ENCODE peak calls at places on chromosomes 13 and 19, in four cellular contexts. One of them, this sample, is unnamed.

GRCh38 chr13:84651288-84651687 is 769.0 kb upstream of the SLITRK1 start:
- DNase-seq in tibial nerve: no peak
- DNase-seq in iPS DF 6.9: no peak
- DNase-seq in heart right ventricle: peak; percentile 24
- DNase-seq in this sample: peak; percentile 19

GRCh38 chr19:38846097-38846496 is 3.7 kb downstream of the HNRNPL start:
- DNase-seq in tibial nerve: no peak
- DNase-seq in iPS DF 6.9: no peak
- DNase-seq in heart right ventricle: no peak
- DNase-seq in this sample: no peak

GRCh38 chr13:32432856-32433255 is 4.9 kb upstream of the N4BP2L1 start:
- DNase-seq in tibial nerve: no peak
- DNase-seq in iPS DF 6.9: no peak
- DNase-seq in heart right ventricle: no peak
- DNase-seq in this sample: no peak

GRCh38 chr19:34082289-34083077 is 89.8 kb upstream of the LSM14A start:
- DNase-seq in tibial nerve: no peak
- DNase-seq in iPS DF 6.9: no peak
- DNase-seq in heart right ventricle: no peak
- DNase-seq in this sample: no peak

GRCh38 chr13:75329723-75330122 is 152.2 kb downstream of the TBC1D4 start:
- DNase-seq in tibial nerve: no peak
- DNase-seq in iPS DF 6.9: no peak
- DNase-seq in heart right ventricle: no peak
- DNase-seq in this sample: no peak

GRCh38 chr13:95420501-95420900 is 119.2 kb upstream of the ABCC4 start:
- DNase-seq in tibial nerve: no peak
- DNase-seq in iPS DF 6.9: no peak
- DNase-seq in heart right ventricle: no peak
- DNase-seq in this sample: no peak

GRCh38 chr19:47267350-47267759 is 7.3 kb upstream of the INAFM1 start:
- DNase-seq in tibial nerve: no peak
- DNase-seq in iPS DF 6.9: no peak
- DNase-seq in heart right ventricle: no peak
- DNase-seq in this sample: no peak

GRCh38 chr19:33192010-33192409 is 2.1 kb upstream of the LRP3 start:
- DNase-seq in tibial nerve: no peak
- DNase-seq in iPS DF 6.9: no peak
- DNase-seq in heart right ventricle: no peak
- DNase-seq in this sample: no peak

GRCh38 chr19:38360839-38361631 is 13.3 kb upstream of the PSMD8 start:
- DNase-seq in tibial nerve: no peak
- DNase-seq in iPS DF 6.9: no peak
- DNase-seq in heart right ventricle: no peak
- DNase-seq in this sample: no peak

GRCh38 chr13:112027250-112027649 is 39.7 kb upstream of the SOX1 start:
- DNase-seq in tibial nerve: no peak
- DNase-seq in iPS DF 6.9: no peak
- DNase-seq in heart right ventricle: no peak
- DNase-seq in this sample: no peak

GRCh38 chr13:99870541-99870940 is 101.0 kb downstream of the ZIC5 start:
- DNase-seq in tibial nerve: no peak
- DNase-seq in iPS DF 6.9: no peak
- DNase-seq in heart right ventricle: no peak
- DNase-seq in this sample: no peak

GRCh38 chr13:99875391-99875790 is 96.2 kb downstream of the ZIC5 start:
- DNase-seq in tibial nerve: no peak
- DNase-seq in iPS DF 6.9: no peak
- DNase-seq in heart right ventricle: no peak
- DNase-seq in this sample: no peak

GRCh38 chr13:99873832-99874430 is 97.6 kb downstream of the ZIC5 start:
- DNase-seq in tibial nerve: no peak
- DNase-seq in iPS DF 6.9: no peak
- DNase-seq in heart right ventricle: no peak
- DNase-seq in this sample: no peak

GRCh38 chr13:99871249-99871898 is 100.2 kb downstream of the ZIC5 start:
- DNase-seq in tibial nerve: no peak
- DNase-seq in iPS DF 6.9: no peak
- DNase-seq in heart right ventricle: no peak
- DNase-seq in this sample: no peak

DNA sequence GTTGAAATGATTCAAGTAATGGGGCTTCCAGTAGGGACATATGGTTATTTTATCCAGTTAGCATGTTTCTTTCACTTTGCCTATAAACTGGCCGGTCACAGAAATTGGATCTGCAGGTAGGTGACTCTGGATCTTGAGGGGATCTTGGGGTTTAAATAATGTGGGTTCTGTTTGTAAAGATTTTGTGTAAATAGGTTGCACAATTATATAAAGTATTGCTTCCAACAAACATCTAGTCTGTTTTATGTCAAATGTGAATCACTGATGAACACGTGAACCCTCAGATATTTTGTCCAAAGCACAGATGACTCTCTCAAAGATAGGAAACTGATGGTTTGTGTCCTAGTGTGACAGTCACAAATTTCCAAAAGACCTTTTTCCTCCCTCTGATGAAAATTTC is 98.4 kb downstream of the ZIC5 start:
- DNase-seq in tibial nerve: no peak
- DNase-seq in iPS DF 6.9: no peak
- DNase-seq in heart right ventricle: no peak
- DNase-seq in this sample: no peak
- H3K4me1 ChIP-seq in tibial nerve: no peaks in the 10 kb centered on the region
- H3K4me1 ChIP-seq in iPS DF 6.9: no peaks in the 10 kb centered on the region
- H3K4me1 ChIP-seq in heart right ventricle: no peaks in the 10 kb centered on the region
- H3K4me1 ChIP-seq in this sample: no peaks in the 10 kb centered on the region

DNA sequence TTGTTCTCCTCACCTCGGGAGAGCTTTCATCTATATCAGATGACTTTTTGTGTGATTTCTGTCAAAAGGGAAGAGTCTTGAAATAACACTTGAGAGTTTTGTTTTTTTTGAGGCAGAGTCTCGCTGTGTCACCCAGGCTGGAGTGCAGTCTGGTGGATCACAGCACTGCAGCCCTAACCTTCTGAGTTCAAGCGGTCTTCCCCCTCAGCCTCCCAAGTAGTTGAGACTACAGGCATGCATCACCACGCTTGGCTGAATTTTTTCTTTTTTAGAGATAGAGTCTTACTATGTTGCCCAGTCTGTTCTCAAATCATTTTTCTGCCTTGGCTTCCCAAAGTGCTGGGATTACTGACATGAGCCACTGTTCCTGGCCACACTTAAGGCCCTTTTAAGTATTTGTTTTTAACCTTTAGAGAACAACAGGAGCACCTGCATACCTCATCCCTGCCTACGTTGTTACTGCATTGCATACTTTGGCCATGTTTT is 11.4 kb downstream of the NDFIP2 start:
- DNase-seq in tibial nerve: no peak
- DNase-seq in iPS DF 6.9: no peak
- DNase-seq in heart right ventricle: no peak
- DNase-seq in this sample: no peak
- H3K4me3 ChIP-seq in tibial nerve: no peak overlapping the region
- H3K4me3 ChIP-seq in iPS DF 6.9: no peak overlapping the region
- H3K4me3 ChIP-seq in heart right ventricle: no peak overlapping the region
- H3K4me3 ChIP-seq in this sample: no peak overlapping the region

GRCh38 chr19:55216461-55217198 is 7.3 kb upstream of the PTPRH start:
- DNase-seq in tibial nerve: peak; percentile 73
- DNase-seq in iPS DF 6.9: peak; percentile 93
- DNase-seq in heart right ventricle: peak; percentile 85
- DNase-seq in this sample: peak; percentile 80

GRCh38 chr19:55212447-55212846 is 3.1 kb upstream of the PTPRH start:
- DNase-seq in tibial nerve: no peak
- DNase-seq in iPS DF 6.9: no peak
- DNase-seq in heart right ventricle: no peak
- DNase-seq in this sample: peak; percentile 21

GRCh38 chr19:55210120-55210493 is 806 bp upstream of the PTPRH start:
- DNase-seq in tibial nerve: no peak
- DNase-seq in iPS DF 6.9: no peak
- DNase-seq in heart right ventricle: no peak
- DNase-seq in this sample: peak; percentile 37

GRCh38 chr19:55209430-55210119 is at the start of gene PTPRH:
- DNase-seq in tibial nerve: no peak
- DNase-seq in iPS DF 6.9: no peak
- DNase-seq in heart right ventricle: no peak
- DNase-seq in this sample: peak; percentile 39

DNA sequence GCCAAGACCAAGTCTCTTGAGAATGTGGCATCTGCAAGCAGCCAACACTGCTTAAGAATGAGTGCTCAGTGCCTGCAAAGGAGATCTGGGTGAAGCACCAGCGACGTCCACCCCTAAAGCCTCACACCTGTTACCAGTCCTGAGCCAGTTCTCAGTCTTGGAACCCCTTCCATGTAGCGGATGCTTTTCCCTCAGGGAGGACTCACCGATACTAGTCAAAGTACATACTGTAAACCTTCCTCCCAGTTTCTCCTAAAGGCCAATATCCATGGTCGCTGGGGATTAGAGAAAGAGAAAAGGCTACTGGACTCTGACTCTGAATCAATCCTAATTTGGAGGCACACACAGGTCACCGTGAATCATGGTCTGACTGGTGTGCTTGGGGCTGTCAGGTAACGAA is 4.2 kb upstream of the PTPRH start:
- DNase-seq in tibial nerve: no peak
- DNase-seq in iPS DF 6.9: no peak
- DNase-seq in heart right ventricle: no peak
- DNase-seq in this sample: no peak
- H3K4me1 ChIP-seq in tibial nerve: peaks cover 8% of the 10 kb centered on the region
- H3K4me1 ChIP-seq in iPS DF 6.9: no peaks in the 10 kb centered on the region
- H3K4me1 ChIP-seq in heart right ventricle: peaks cover 29% of the 10 kb centered on the region
- H3K4me1 ChIP-seq in this sample: peaks cover 36% of the 10 kb centered on the region

GRCh38 chr19:18603958-18604819 is 2.4 kb downstream of the CRLF1 start:
- DNase-seq in tibial nerve: no peak
- DNase-seq in iPS DF 6.9: no peak
- DNase-seq in heart right ventricle: no peak
- DNase-seq in this sample: no peak
- H3K4me3 ChIP-seq in tibial nerve: no peak overlapping the region
- H3K4me3 ChIP-seq in iPS DF 6.9: peak overlapping the region; percentile 12
- H3K4me3 ChIP-seq in heart right ventricle: no peak overlapping the region
- H3K4me3 ChIP-seq in this sample: no peak overlapping the region